ENCODE peak calls at places on chromosomes 3 and 15, in eight cellular contexts. X, A, C, O, W, I, Y and D are unnamed samples.

GRCh38 chr15:80764535-80764934 is 14.6 kb upstream of the CEMIP start:
- DNase-seq in X (no peak), A (no peak), C (no peak), O (no peak), W (no peak), I (no peak), Y (no peak), D (no peak)

GRCh38 chr3:159186581-159186980 is 384.7 kb downstream of the MFSD1 start:
- DNase-seq in X (no peak), A (no peak), C (no peak), O (no peak), W (no peak), I (no peak), Y (no peak), D (no peak)

GRCh38 chr15:48723964-48724363 is 78.5 kb upstream of the FBN1 start:
- DNase-seq in X (no peak), A (no peak), C (no peak), O (no peak), W (no peak), I (no peak), Y (no peak), D (no peak)

GRCh38 chr3:39541917-39542329 is 74.4 kb downstream of the MOBP start:
- DNase-seq in X (no peak), A (peak; percentile 12), C (no peak), O (no peak), W (no peak), I (peak; percentile 8), Y (peak; percentile 48), D (peak; percentile 8)

GRCh38 chr3:34005886-34006285 is 207.5 kb downstream of the PDCD6IP start:
- DNase-seq in X (no peak), A (no peak), C (no peak), O (no peak), W (no peak), I (no peak), Y (no peak), D (peak; percentile 70)

GRCh38 chr3:68256635-68257034 is 602.2 kb upstream of the SUCLG2 start:
- DNase-seq in X (no peak), A (no peak), C (no peak), O (peak; percentile 19), W (no peak), I (no peak), Y (peak; percentile 49), D (no peak)

GRCh38 chr15:39347453-39347852 is 233.4 kb upstream of the THBS1 start:
- DNase-seq in X (no peak), A (no peak), C (no peak), O (no peak), W (no peak), I (no peak), Y (no peak), D (no peak)

GRCh38 chr15:89760303-89761008 is 9.4 kb upstream of the MESP1 start:
- DNase-seq in X (peak; percentile 10), A (peak; percentile 91), C (peak; percentile 92), O (peak; percentile 77), W (peak; percentile 65), I (no peak), Y (peak; percentile 90), D (peak; percentile 85)

GRCh38 chr3:124277516-124277890 is 285.6 kb upstream of the ROPN1 start:
- DNase-seq in X (no peak), A (no peak), C (peak; percentile 64), O (no peak), W (no peak), I (no peak), Y (no peak), D (no peak)

GRCh38 chr15:52733078-52733477 is 53.9 kb upstream of the ATOSA start:
- DNase-seq in X (no peak), A (no peak), C (peak; percentile 15), O (no peak), W (no peak), I (no peak), Y (peak; percentile 51), D (no peak)

GRCh38 chr3:177724020-177724638 is 526.8 kb upstream of the TBL1XR1 start:
- DNase-seq in X (no peak), A (no peak), C (peak; percentile 69), O (no peak), W (no peak), I (peak; percentile 7), Y (no peak), D (no peak)